ENCODE peak calls at places on chromosome 2, in seven cellular contexts. A is GM23338; W is mucosa of descending colon; I is CD8-positive, alpha-beta memory T cell; K is BE2C; N is adipocyte; U is ovary. X is an unnamed sample.

GRCh38 chr2:141534671-141535359 is 596.0 kb downstream of the LRP1B start:
- DNase-seq in A (no peak), W (no peak), I (no peak), K (no peak), N (no peak), U (no peak), X (no peak)

GRCh38 chr2:207182916-207183315 is 17.2 kb upstream of the KLF7 start:
- DNase-seq in A (no peak), W (no peak), I (no peak), K (no peak), N (peak; percentile 83), U (no peak), X (no peak)

GRCh38 chr2:145692971-145693478 is 1173.1 kb upstream of the ZEB2 start:
- DNase-seq in A (no peak), W (no peak), I (no peak), K (no peak), N (peak; percentile 55), U (no peak), X (peak; percentile 72)

GRCh38 chr2:120602251-120602650 is 133.4 kb upstream of the GLI2 start:
- DNase-seq in A (no peak), W (no peak), I (no peak), K (no peak), N (peak; percentile 45), U (no peak), X (no peak)

GRCh38 chr2:10654069-10654468 is 35.7 kb downstream of the NOL10 start:
- DNase-seq in A (no peak), W (no peak), I (no peak), K (no peak), N (peak; percentile 3), U (no peak), X (peak; percentile 30)

GRCh38 chr2:174223359-174223758 is 25.0 kb downstream of the OLA1 start:
- DNase-seq in A (no peak), W (no peak), I (no peak), K (no peak), N (no peak), U (no peak), X (no peak)

GRCh38 chr2:95073856-95074662 is 47.5 kb downstream of the MRPS5 start:
- DNase-seq in A (no peak), W (no peak), I (no peak), K (no peak), N (no peak), U (no peak), X (no peak)

GRCh38 chr2:222733846-222734689 is 62.6 kb downstream of the MOGAT1 start:
- DNase-seq in A (no peak), W (no peak), I (no peak), K (no peak), N (peak; percentile 62), U (no peak), X (peak; percentile 32)

GRCh38 chr2:231680284-231680991 is 27.9 kb upstream of the PTMA start:
- DNase-seq in A (peak; percentile 91), W (peak; percentile 84), I (no peak), K (no peak), N (no peak), U (no peak), X (peak; percentile 46)

GRCh38 chr2:127091886-127092285 is 15.1 kb downstream of the BIN1 start:
- DNase-seq in A (no peak), W (no peak), I (no peak), K (no peak), N (no peak), U (peak; percentile 16), X (no peak)
- H3K4me1 ChIP-seq in A (peaks cover 23% of the 10 kb centered on the region), W (peaks cover 14% of the 10 kb centered on the region), I (no peaks in the 10 kb centered on the region), K (peaks cover 10% of the 10 kb centered on the region), N (peaks cover 44% of the 10 kb centered on the region), U (peaks cover 17% of the 10 kb centered on the region), X (peaks cover 68% of the 10 kb centered on the region)

DNA sequence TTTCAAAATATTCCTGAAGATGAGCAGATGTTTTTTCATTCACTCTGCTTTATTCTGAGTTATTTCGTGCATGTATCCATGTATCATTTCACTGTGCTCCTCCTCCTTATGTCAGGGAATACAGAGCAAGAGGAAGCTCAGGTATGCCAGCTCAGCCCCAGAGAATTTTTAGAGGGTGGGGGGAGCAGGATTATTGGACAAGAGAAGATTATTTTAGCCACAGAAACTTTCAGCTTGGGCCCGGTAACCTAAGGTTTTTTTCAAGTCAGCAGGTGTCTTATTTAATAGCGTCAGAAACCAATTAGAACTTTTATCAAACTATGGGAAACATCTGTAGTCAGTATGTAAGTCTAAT is 232.9 kb upstream of the SIX3 start:
- DNase-seq in A (no peak), W (no peak), I (no peak), K (no peak), N (no peak), U (no peak), X (no peak)
- H3K4me1 ChIP-seq in A (peaks cover 45% of the 10 kb centered on the region), W (no peaks in the 10 kb centered on the region), I (no peaks in the 10 kb centered on the region), K (peaks cover 45% of the 10 kb centered on the region), N (no peaks in the 10 kb centered on the region), U (no peaks in the 10 kb centered on the region), X (no peaks in the 10 kb centered on the region)

GRCh38 chr2:204881519-204882111 is 336.3 kb downstream of the PARD3B start:
- DNase-seq in A (peak; percentile 22), W (no peak), I (no peak), K (no peak), N (no peak), U (no peak), X (no peak)
- H3K4me1 ChIP-seq in A (peaks cover 10% of the 10 kb centered on the region), W (no peaks in the 10 kb centered on the region), I (peaks cover 23% of the 10 kb centered on the region), K (no peaks in the 10 kb centered on the region), N (peaks cover 4% of the 10 kb centered on the region), U (no peaks in the 10 kb centered on the region), X (no peaks in the 10 kb centered on the region)

DNA sequence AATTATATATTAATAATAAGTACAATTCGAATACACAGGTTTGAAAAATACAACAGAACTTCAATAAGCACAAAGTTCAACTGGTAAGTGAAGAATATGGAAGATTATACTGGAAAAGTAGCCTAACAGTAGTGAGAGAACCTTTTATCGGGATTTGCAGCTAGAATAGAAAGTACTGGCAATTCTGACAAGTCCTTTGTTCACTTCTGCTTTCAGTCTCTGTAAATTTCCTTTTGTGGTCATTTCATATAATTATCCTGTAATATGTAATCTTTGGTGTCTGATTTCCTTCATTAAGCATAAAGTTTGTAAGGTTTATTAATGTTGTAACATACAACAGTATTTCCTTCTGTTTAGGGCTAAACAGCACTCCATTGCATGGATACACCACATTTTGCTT is 67.2 kb downstream of the CUL3 start:
- DNase-seq in A (no peak), W (no peak), I (no peak), K (no peak), N (no peak), U (no peak), X (no peak)
- H3K4me1 ChIP-seq in A (peaks cover 6% of the 10 kb centered on the region), W (peaks cover 6% of the 10 kb centered on the region), I (peaks cover 20% of the 10 kb centered on the region), K (no peaks in the 10 kb centered on the region), N (peaks cover 51% of the 10 kb centered on the region), U (peaks cover 5% of the 10 kb centered on the region), X (peaks cover 3% of the 10 kb centered on the region)

GRCh38 chr2:40271066-40271465 is 180.8 kb downstream of the SLC8A1 start:
- DNase-seq in A (no peak), W (no peak), I (no peak), K (peak; percentile 60), N (no peak), U (no peak), X (no peak)
- H3K4me1 ChIP-seq in A (peaks cover 4% of the 10 kb centered on the region), W (no peaks in the 10 kb centered on the region), I (no peaks in the 10 kb centered on the region), K (peaks cover 12% of the 10 kb centered on the region), N (peaks cover 13% of the 10 kb centered on the region), U (no peaks in the 10 kb centered on the region), X (peaks cover 8% of the 10 kb centered on the region)

DNA sequence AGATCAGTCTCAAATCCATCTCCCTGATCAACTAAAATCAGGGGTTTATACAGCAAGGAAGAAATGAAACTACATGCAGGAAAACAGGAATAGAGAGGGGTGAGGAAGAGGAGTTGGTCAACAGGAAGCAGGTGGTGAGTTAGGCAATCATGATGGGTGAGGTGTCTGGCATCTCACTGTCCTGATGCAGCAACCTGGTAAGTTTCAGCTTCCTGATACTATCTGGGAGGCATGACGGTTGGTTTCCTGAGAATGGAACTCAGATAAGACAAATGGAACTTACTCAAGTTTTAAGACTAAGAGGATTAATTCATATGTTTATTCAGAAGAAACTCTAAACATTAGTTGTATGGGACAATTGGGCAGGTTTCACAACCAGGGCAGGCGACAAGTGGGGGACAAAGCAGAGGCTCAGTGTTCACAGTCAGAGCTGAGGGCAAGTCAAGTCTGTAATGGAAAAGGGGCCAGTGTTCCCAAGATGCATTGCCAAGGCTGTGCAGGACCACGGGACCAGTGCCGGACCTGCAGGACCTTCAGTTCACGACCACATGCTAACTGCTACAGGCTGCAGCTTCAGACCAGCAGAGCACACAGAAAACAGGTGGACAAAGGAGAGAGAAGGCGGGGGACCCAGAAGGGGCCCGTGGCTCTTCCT is 17.7 kb upstream of the GALM start:
- DNase-seq in A (no peak), W (no peak), I (no peak), K (no peak), N (no peak), U (no peak), X (no peak)
- H3K4me1 ChIP-seq in A (no peaks in the 10 kb centered on the region), W (no peaks in the 10 kb centered on the region), I (peaks cover 41% of the 10 kb centered on the region), K (no peaks in the 10 kb centered on the region), N (no peaks in the 10 kb centered on the region), U (no peaks in the 10 kb centered on the region), X (no peaks in the 10 kb centered on the region)

GRCh38 chr2:144280009-144280408 is 239.9 kb downstream of the ZEB2 start:
- DNase-seq in A (no peak), W (no peak), I (no peak), K (no peak), N (no peak), U (no peak), X (no peak)

GRCh38 chr2:144290276-144290675 is 229.6 kb downstream of the ZEB2 start:
- DNase-seq in A (no peak), W (no peak), I (no peak), K (no peak), N (no peak), U (no peak), X (no peak)

GRCh38 chr2:144288428-144288827 is 231.5 kb downstream of the ZEB2 start:
- DNase-seq in A (peak; percentile 13), W (no peak), I (no peak), K (no peak), N (peak; percentile 39), U (no peak), X (peak; percentile 2)

DNA sequence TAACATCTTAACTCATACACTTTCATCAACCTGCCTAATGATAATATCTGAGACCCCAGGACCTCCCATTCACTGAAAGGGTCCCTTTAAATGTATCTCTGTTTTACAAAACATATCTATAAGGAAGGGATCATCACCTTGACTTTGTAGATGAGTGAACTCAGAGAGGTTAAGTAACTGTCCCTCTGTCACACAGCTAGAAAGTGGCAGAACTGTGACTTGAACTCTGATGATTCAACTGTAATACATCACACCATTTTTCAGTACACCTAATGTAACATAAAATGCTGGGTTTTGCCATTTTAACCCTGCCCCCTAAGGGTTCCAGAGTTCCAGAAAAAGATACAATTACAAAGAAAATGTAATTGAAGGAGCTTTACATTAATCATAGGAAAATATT is 234.6 kb downstream of the ZEB2 start:
- DNase-seq in A (no peak), W (no peak), I (no peak), K (no peak), N (no peak), U (no peak), X (no peak)
- H3K4me1 ChIP-seq in A (no peaks in the 10 kb centered on the region), W (no peaks in the 10 kb centered on the region), I (no peaks in the 10 kb centered on the region), K (no peaks in the 10 kb centered on the region), N (no peaks in the 10 kb centered on the region), U (peaks cover 3% of the 10 kb centered on the region), X (no peaks in the 10 kb centered on the region)

GRCh38 chr2:157876066-157876770 is at the start of gene ACVR1:
- DNase-seq in A (peak; percentile 97), W (peak; percentile 95), I (peak; percentile 78), K (peak; percentile 88), N (peak; percentile 99), U (peak; percentile 96), X (peak; percentile 99)
- H3K4me1 ChIP-seq in A (peaks cover 53% of the 10 kb centered on the region), W (peaks cover 10% of the 10 kb centered on the region), I (peaks cover 30% of the 10 kb centered on the region), K (no peaks in the 10 kb centered on the region), N (peaks cover 24% of the 10 kb centered on the region), U (peaks cover 14% of the 10 kb centered on the region), X (peaks cover 5% of the 10 kb centered on the region)

X was measured in mesenchymal stem cell.